ENCODE peak calls at places on chromosomes 4 and X, in four cellular contexts. D is CD4-positive, alpha-beta T cell; B is left cardiac atrium; F is GM23248. O is an unnamed sample.
A peak's percentile ranks its signal among the peaks of the same experiment; 100 is the strongest.

GRCh38 chrX:8748855-8749254 is 16.9 kb upstream of the ANOS1 start:
- DNase-seq in D (no peak), B (no peak), F (peak; percentile 43), O (peak; percentile 50)

GRCh38 chrX:31384471-31384870 is 312.6 kb upstream of the FTHL17 start:
- DNase-seq in B (no peak), F (no peak), D (no peak), O (no peak)

GRCh38 chr4:7806080-7806630 is 133.5 kb downstream of the AFAP1 start:
- DNase-seq in D (no peak), B (peak; percentile 82), F (no peak), O (no peak)

GRCh38 chrX:130025256-130025655 is 42.8 kb downstream of the BCORL1 start:
- DNase-seq in D (no peak), F (no peak), B (no peak), O (no peak)

GRCh38 chr4:161249779-161250440 is 913.9 kb downstream of the FSTL5 start:
- DNase-seq in B (no peak), D (no peak), F (no peak), O (no peak)

GRCh38 chrX:110322603-110323002 is 4.7 kb upstream of the AMMECR1 start:
- DNase-seq in D (no peak), B (no peak), F (peak; percentile 56), O (no peak)

GRCh38 chrX:46317158-46317557 is 228.1 kb downstream of the ZNF674 start:
- DNase-seq in F (no peak), B (no peak), D (no peak), O (no peak)

GRCh38 chr4:30005995-30006394 is 714.2 kb upstream of the PCDH7 start:
- DNase-seq in F (no peak), B (no peak), D (no peak), O (no peak)

GRCh38 chr4:1940566-1940965 is 68.2 kb downstream of the NELFA start:
- DNase-seq in F (no peak), B (no peak), D (no peak), O (no peak)